ENCODE peak calls at places on chromosomes 11 and 22, in ten cellular contexts. L is breast epithelium; P is epithelial cell of prostate; T is upper lobe of right lung; B is CD4-positive, alpha-beta memory T cell; C is coronary artery; X is small intestine; Y is AG04450; Z is SK-N-SH; O is A549. I is an unnamed sample.

GRCh38 chr11:129117595-129118350 is 74.4 kb downstream of the ARHGAP32 start:
- DNase-seq in Y (peak), O (peak), X (peak), T (no peak), B (peak), P (peak), L (no peak), Z (peak), C (no peak), I (peak)

GRCh38 chr11:128289048-128289447 is 298.3 kb downstream of the ETS1 start:
- DNase-seq in Y (no peak), T (no peak), Z (no peak), O (no peak), X (no peak), B (no peak), P (no peak), L (no peak), C (no peak), I (no peak)

GRCh38 chr11:12794556-12795230 is 120.5 kb downstream of the TEAD1 start:
- DNase-seq in Z (no peak), L (no peak), P (no peak), X (no peak), Y (no peak), O (no peak), B (no peak), T (no peak), C (no peak), I (no peak)

GRCh38 chr11:18697581-18697980 is 998 bp upstream of the TMEM86A start:
- DNase-seq in X (no peak), Z (no peak), C (no peak), B (no peak), P (no peak), O (no peak), T (no peak), Y (no peak), L (peak), I (no peak)

GRCh38 chr11:46710821-46711269 is 8.2 kb upstream of the F2 start:
- DNase-seq in L (no peak), O (peak), Y (peak), X (no peak), P (peak), C (peak), Z (no peak), B (no peak), T (no peak), I (no peak)

GRCh38 chr11:8138526-8138925 is 30.3 kb downstream of the RIC3 start:
- DNase-seq in L (no peak), C (no peak), Z (no peak), B (no peak), O (no peak), Y (no peak), P (peak), X (no peak), T (no peak), I (peak)

GRCh38 chr11:130070829-130071205 is 1.1 kb downstream of the APLP2 start:
- DNase-seq in P (no peak), L (no peak), Y (no peak), T (peak), Z (no peak), C (no peak), B (no peak), X (peak), O (no peak), I (no peak)

GRCh38 chr22:20624161-20624616 is 116.8 kb downstream of the MED15 start:
- DNase-seq in X (no peak), P (no peak), O (no peak), B (no peak), C (no peak), L (no peak), Y (no peak), T (no peak), Z (no peak), I (no peak)

GRCh38 chr11:400241-400729 is 6.3 kb downstream of the PKP3 start:
- DNase-seq in T (no peak), L (no peak), Y (no peak), B (no peak), P (no peak), C (no peak), X (no peak), O (no peak), Z (no peak), I (no peak)

GRCh38 chr11:19919050-19919561 is 206.5 kb downstream of the NAV2 start:
- DNase-seq in X (no peak), L (peak), P (peak), Z (no peak), O (peak), Y (peak), C (peak), B (no peak), T (peak), I (peak)

GRCh38 chr11:63508009-63508408 is 2.1 kb downstream of the LGALS12 start:
- DNase-seq in C (no peak), B (no peak), P (no peak), T (peak), Z (peak), L (no peak), O (peak), X (peak), Y (no peak), I (no peak)

GRCh38 chr11:31763296-31763695 is 47.8 kb downstream of the PAX6 start:
- DNase-seq in C (no peak), X (no peak), P (no peak), L (no peak), Z (no peak), T (no peak), B (no peak), Y (no peak), O (no peak), I (no peak)

GRCh38 chr11:134592391-134592990 is 180.4 kb upstream of the B3GAT1 start:
- DNase-seq in L (no peak), C (peak), P (no peak), O (peak), B (no peak), Y (no peak), Z (peak), T (peak), X (peak), I (no peak)

GRCh38 chr22:19800761-19801244 is 40.2 kb downstream of the TBX1 start:
- DNase-seq in B (no peak), P (no peak), Y (no peak), C (no peak), Z (peak), O (peak), T (no peak), L (no peak), X (no peak), I (no peak)

GRCh38 chr11:33804471-33804870 is 30.2 kb upstream of the FBXO3 start:
- DNase-seq in B (no peak), X (no peak), P (no peak), Y (no peak), O (no peak), T (no peak), L (no peak), C (no peak), Z (no peak), I (no peak)

GRCh38 chr22:40826984-40827741 is 8.0 kb upstream of the SLC25A17 start:
- DNase-seq in O (no peak), Y (no peak), X (peak), P (no peak), L (no peak), C (no peak), B (no peak), Z (no peak), T (no peak), I (no peak)

GRCh38 chr11:87628161-87628560 is 547.1 kb downstream of the RAB38 start:
- DNase-seq in L (no peak), Z (no peak), X (no peak), C (no peak), B (no peak), T (no peak), O (no peak), P (no peak), Y (no peak), I (no peak)

GRCh38 chr11:133191931-133192330 is 340.4 kb downstream of the OPCML start:
- DNase-seq in X (no peak), Z (no peak), O (no peak), T (no peak), L (no peak), Y (no peak), B (no peak), C (no peak), P (no peak), I (no peak)

GRCh38 chr22:45518580-45518991 is 15.9 kb downstream of the FBLN1 start:
- DNase-seq in O (no peak), Y (no peak), B (no peak), Z (no peak), C (no peak), P (no peak), X (no peak), L (no peak), T (no peak), I (no peak)

GRCh38 chr11:86891020-86891419 is 64.2 kb downstream of the FZD4 start:
- DNase-seq in P (no peak), Z (no peak), C (no peak), L (no peak), O (no peak), B (no peak), X (peak), T (no peak), Y (no peak), I (no peak)

GRCh38 chr11:36109850-36110606 is 166.2 kb downstream of the LDLRAD3 start:
- DNase-seq in T (no peak), X (no peak), Y (no peak), Z (no peak), O (no peak), L (no peak), P (no peak), C (no peak), B (no peak), I (no peak)

GRCh38 chr22:32801001-32801435 is 487 bp upstream of the TIMP3 start:
- DNase-seq in T (no peak), B (no peak), C (no peak), L (no peak), Z (no peak), O (no peak), Y (no peak), P (no peak), X (no peak), I (no peak)

GRCh38 chr22:27132896-27133500 is 475.6 kb downstream of the MIAT start:
- DNase-seq in O (no peak), B (no peak), C (no peak), L (no peak), T (no peak), X (no peak), Z (no peak), Y (no peak), P (no peak), I (no peak)

GRCh38 chr22:29788339-29789279 is 21.4 kb downstream of the UQCR10 start:
- DNase-seq in C (no peak), B (no peak), Z (no peak), P (no peak), L (no peak), O (no peak), T (no peak), Y (no peak), X (no peak), I (no peak)

GRCh38 chr11:118060879-118061278 is 16.0 kb upstream of the TMPRSS4 start:
- DNase-seq in X (no peak), P (no peak), O (no peak), B (no peak), T (peak), C (peak), Y (no peak), Z (no peak), L (no peak), I (no peak)

GRCh38 chr11:60891103-60891741 is 15.2 kb downstream of the PRPF19 start:
- DNase-seq in L (no peak), Z (no peak), X (no peak), C (no peak), T (no peak), B (no peak), P (no peak), O (no peak), Y (no peak), I (no peak)

GRCh38 chr22:46931881-46932280 is 169.4 kb downstream of the TBC1D22A start:
- DNase-seq in X (no peak), P (peak), O (no peak), B (no peak), T (no peak), Y (no peak), Z (no peak), L (no peak), C (no peak), I (peak)

GRCh38 chr11:133995066-133995465 is 38.3 kb upstream of the IGSF9B start:
- DNase-seq in T (no peak), C (no peak), Z (no peak), Y (no peak), P (no peak), X (no peak), L (no peak), O (no peak), B (no peak), I (no peak)

GRCh38 chr11:16194566-16194965 is 161.8 kb downstream of the SOX6 start:
- DNase-seq in O (no peak), L (no peak), B (no peak), Z (no peak), T (no peak), C (no peak), X (no peak), P (no peak), Y (no peak), I (no peak)

GRCh38 chr11:70650075-70650909 is 252.0 kb downstream of the CTTN start:
- DNase-seq in L (no peak), Z (no peak), T (peak), X (peak), B (peak), O (peak), Y (peak), P (peak), C (no peak), I (peak)

GRCh38 chr22:35446365-35446764 is 46.4 kb downstream of the MCM5 start:
- DNase-seq in P (peak), Y (peak), Z (no peak), L (no peak), B (no peak), C (no peak), X (no peak), O (no peak), T (no peak), I (peak)

GRCh38 chr11:86192858-86193257 is 51.7 kb upstream of the EED start:
- DNase-seq in L (no peak), C (no peak), X (peak), B (no peak), Y (no peak), T (no peak), P (no peak), O (no peak), Z (no peak), I (no peak)

GRCh38 chr11:1942541-1943260 is 4.4 kb upstream of the MRPL23 start:
- DNase-seq in Z (no peak), O (no peak), B (no peak), T (peak), C (no peak), X (no peak), L (no peak), P (no peak), Y (no peak), I (no peak)

DNA sequence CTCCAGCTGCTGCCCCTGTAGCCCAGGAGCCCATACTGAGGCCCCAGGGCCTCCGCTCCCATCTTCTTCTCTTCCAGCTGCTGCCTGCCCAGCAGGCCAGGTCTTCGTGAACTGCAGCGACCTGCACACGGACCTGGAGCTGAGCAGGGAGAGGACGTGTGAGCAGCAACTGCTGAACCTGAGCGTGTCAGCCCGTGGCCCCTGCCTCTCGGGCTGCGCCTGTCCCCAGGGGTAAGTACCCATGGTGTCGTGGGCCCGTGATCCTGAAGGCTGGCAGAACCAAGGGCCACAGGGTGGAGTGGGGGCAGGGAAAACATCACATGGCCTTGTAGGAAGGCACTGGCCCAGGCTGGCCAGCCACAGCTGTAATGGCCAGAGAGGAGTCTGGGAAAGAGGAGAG is 31.2 kb downstream of the OTOG start:
- DNase-seq in Y (no peak), T (no peak), P (no peak), Z (no peak), L (peak), X (no peak), O (no peak), C (peak), B (no peak), I (no peak)
- H3K27ac ChIP-seq in Y (no peak), T (no peak), P (no peak), Z (no peak), L (no peak), X (no peak), O (no peak), C (no peak), B (no peak), I (no peak)

DNA sequence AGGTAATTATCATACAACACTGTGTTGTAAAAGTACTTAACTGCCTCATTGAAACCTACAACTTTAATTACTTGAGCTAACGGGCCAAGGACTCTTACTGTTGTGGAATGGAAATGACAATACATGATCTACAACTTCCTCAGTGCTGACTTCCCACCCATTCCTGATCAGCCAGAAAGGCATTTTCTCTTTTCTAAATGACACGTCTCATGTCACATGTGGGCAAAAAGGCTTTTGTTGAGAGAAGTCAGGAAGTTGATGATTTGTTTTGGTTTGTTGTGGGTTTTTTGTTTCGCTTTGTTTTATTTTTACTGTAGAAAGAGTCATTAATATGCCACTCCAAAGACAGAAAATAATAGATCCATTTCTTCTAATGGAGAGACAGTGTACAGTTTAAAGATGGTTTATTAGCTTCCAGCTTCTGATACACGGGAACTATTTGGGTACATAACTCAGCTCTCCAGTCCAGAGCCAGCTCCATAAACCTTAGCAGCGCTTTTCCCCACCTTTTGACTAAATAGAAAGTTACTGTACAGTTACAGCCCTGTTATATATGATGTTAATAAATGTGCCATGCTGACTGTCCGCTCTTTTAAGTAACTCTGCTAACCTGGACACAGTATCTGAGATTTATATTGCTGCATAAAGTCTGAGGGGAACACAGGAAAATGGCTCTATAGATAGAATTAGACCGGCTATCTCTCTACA is 509.4 kb upstream of the API5 start:
- DNase-seq in L (no peak), O (no peak), B (no peak), P (no peak), C (no peak), Z (no peak), Y (no peak), X (no peak), T (no peak), I (no peak)
- H3K27ac ChIP-seq in L (no peak), O (no peak), B (no peak), P (no peak), C (no peak), Z (no peak), Y (no peak), X (no peak), T (no peak), I (no peak)

GRCh38 chr11:76803811-76804600 is 20.9 kb downstream of the TSKU start:
- DNase-seq in T (peak), C (peak), Y (no peak), P (no peak), B (peak), L (no peak), X (no peak), Z (no peak), O (peak), I (no peak)

GRCh38 chr11:76801736-76802135 is 18.6 kb downstream of the TSKU start:
- DNase-seq in O (no peak), T (no peak), B (no peak), Y (no peak), C (no peak), P (no peak), X (no peak), L (no peak), Z (no peak), I (no peak)

GRCh38 chr11:76802151-76802550 is 19.0 kb downstream of the TSKU start:
- DNase-seq in Z (no peak), C (peak), Y (no peak), X (no peak), P (no peak), L (no peak), T (no peak), O (no peak), B (no peak), I (no peak)

GRCh38 chr11:76802621-76803020 is 19.5 kb downstream of the TSKU start:
- DNase-seq in T (peak), Z (no peak), L (no peak), C (peak), O (peak), B (no peak), X (no peak), P (no peak), Y (no peak), I (no peak)

GRCh38 chr11:76803023-76803422 is 19.9 kb downstream of the TSKU start:
- DNase-seq in X (no peak), B (no peak), Z (no peak), Y (no peak), T (peak), L (no peak), O (peak), C (peak), P (no peak), I (no peak)
- H3K27ac ChIP-seq in X (no peak), B (no peak), Z (no peak), Y (peak), T (peak), L (no peak), O (peak), C (peak), P (no peak), I (no peak)

GRCh38 chr22:24310969-24311368 is 40.3 kb downstream of the SPECC1L start:
- DNase-seq in Y (no peak), L (no peak), P (no peak), Z (no peak), O (no peak), X (no peak), B (no peak), T (no peak), C (no peak), I (no peak)
- H3K27ac ChIP-seq in Y (no peak), L (no peak), P (no peak), Z (no peak), O (no peak), X (no peak), B (no peak), T (no peak), C (no peak), I (no peak)

DNA sequence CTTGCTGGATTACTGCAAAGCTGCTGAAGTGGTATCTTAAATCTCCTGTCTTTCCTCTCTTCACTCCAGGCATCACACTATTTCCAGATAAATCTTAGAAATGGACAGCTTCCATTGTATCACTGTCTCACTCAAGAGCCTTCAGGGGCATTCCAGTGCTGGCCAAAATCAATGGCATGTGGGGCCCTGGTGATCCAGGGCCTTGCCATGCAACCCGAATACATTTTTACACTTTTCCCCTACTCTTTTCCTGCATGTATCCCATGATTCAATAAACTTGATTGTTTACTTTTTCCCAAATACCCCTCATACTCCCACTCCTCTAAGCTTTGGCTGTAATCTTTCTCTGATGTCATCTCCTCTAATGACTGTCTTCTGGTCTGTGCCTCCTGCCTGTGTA is 39.4 kb upstream of the DEUP1 start:
- DNase-seq in C (no peak), Z (no peak), Y (no peak), T (no peak), O (no peak), L (no peak), B (no peak), X (no peak), P (no peak), I (no peak)
- H3K27ac ChIP-seq in C (no peak), Z (no peak), Y (no peak), T (no peak), O (no peak), L (no peak), B (no peak), X (no peak), P (no peak), I (no peak)

I was measured in RWPE1.